ENCODE peak calls at places on chromosome 1, in ten cellular contexts. One of them, this sample, is unnamed.

GRCh38 chr1:67685558-67686271 is 714 bp downstream of the GADD45A start:
- DNase-seq in cardiac muscle cell: peak; percentile 47
- DNase-seq in HTR-8/SVneo: no peak
- DNase-seq in right lobe of liver: peak; percentile 72
- DNase-seq in epithelial cell of esophagus: peak; percentile 53
- DNase-seq in left lung: peak; percentile 68
- DNase-seq in A172: no peak
- DNase-seq in endothelial cell: peak; percentile 30
- DNase-seq in small intestine: peak; percentile 47
- DNase-seq in KG1: peak; percentile 10
- DNase-seq in this sample: no peak

GRCh38 chr1:212967767-212968166 is 17.4 kb downstream of the VASH2 start:
- DNase-seq in cardiac muscle cell: no peak
- DNase-seq in HTR-8/SVneo: peak; percentile 63
- DNase-seq in right lobe of liver: no peak
- DNase-seq in epithelial cell of esophagus: peak; percentile 66
- DNase-seq in left lung: no peak
- DNase-seq in A172: peak; percentile 69
- DNase-seq in endothelial cell: peak; percentile 35
- DNase-seq in small intestine: peak; percentile 29
- DNase-seq in KG1: no peak
- DNase-seq in this sample: peak; percentile 14

GRCh38 chr1:227942021-227942715 is 5.6 kb downstream of the WNT9A start:
- DNase-seq in cardiac muscle cell: peak; percentile 28
- DNase-seq in HTR-8/SVneo: no peak
- DNase-seq in right lobe of liver: peak; percentile 37
- DNase-seq in epithelial cell of esophagus: no peak
- DNase-seq in left lung: no peak
- DNase-seq in A172: no peak
- DNase-seq in endothelial cell: peak; percentile 13
- DNase-seq in small intestine: no peak
- DNase-seq in KG1: no peak
- DNase-seq in this sample: no peak

GRCh38 chr1:91948501-91949355 is 473 bp upstream of the BRDT start:
- DNase-seq in cardiac muscle cell: no peak
- DNase-seq in HTR-8/SVneo: no peak
- DNase-seq in right lobe of liver: no peak
- DNase-seq in epithelial cell of esophagus: no peak
- DNase-seq in left lung: no peak
- DNase-seq in A172: no peak
- DNase-seq in endothelial cell: no peak
- DNase-seq in small intestine: peak; percentile 41
- DNase-seq in KG1: no peak
- DNase-seq in this sample: no peak

GRCh38 chr1:44283524-44284173 is 70.4 kb downstream of the DMAP1 start:
- DNase-seq in cardiac muscle cell: no peak
- DNase-seq in HTR-8/SVneo: no peak
- DNase-seq in right lobe of liver: peak; percentile 64
- DNase-seq in epithelial cell of esophagus: no peak
- DNase-seq in left lung: no peak
- DNase-seq in A172: no peak
- DNase-seq in endothelial cell: no peak
- DNase-seq in small intestine: peak; percentile 59
- DNase-seq in KG1: no peak
- DNase-seq in this sample: no peak

GRCh38 chr1:66243548-66244130 is 290.3 kb upstream of the SGIP1 start:
- DNase-seq in cardiac muscle cell: no peak
- DNase-seq in HTR-8/SVneo: no peak
- DNase-seq in right lobe of liver: no peak
- DNase-seq in epithelial cell of esophagus: peak; percentile 31
- DNase-seq in left lung: no peak
- DNase-seq in A172: no peak
- DNase-seq in endothelial cell: no peak
- DNase-seq in small intestine: peak; percentile 58
- DNase-seq in KG1: no peak
- DNase-seq in this sample: no peak

GRCh38 chr1:79657916-79658662 is 651.6 kb upstream of the ADGRL4 start:
- DNase-seq in cardiac muscle cell: no peak
- DNase-seq in HTR-8/SVneo: no peak
- DNase-seq in right lobe of liver: no peak
- DNase-seq in epithelial cell of esophagus: no peak
- DNase-seq in left lung: no peak
- DNase-seq in A172: no peak
- DNase-seq in endothelial cell: no peak
- DNase-seq in small intestine: no peak
- DNase-seq in KG1: no peak
- DNase-seq in this sample: no peak

GRCh38 chr1:93253471-93253870 is 72.9 kb downstream of the CCDC18 start:
- DNase-seq in cardiac muscle cell: no peak
- DNase-seq in HTR-8/SVneo: no peak
- DNase-seq in right lobe of liver: no peak
- DNase-seq in epithelial cell of esophagus: no peak
- DNase-seq in left lung: no peak
- DNase-seq in A172: no peak
- DNase-seq in endothelial cell: no peak
- DNase-seq in small intestine: no peak
- DNase-seq in KG1: no peak
- DNase-seq in this sample: no peak

GRCh38 chr1:240619901-240620621 is 8.1 kb upstream of the GREM2 start:
- DNase-seq in cardiac muscle cell: no peak
- DNase-seq in HTR-8/SVneo: no peak
- DNase-seq in right lobe of liver: no peak
- DNase-seq in epithelial cell of esophagus: no peak
- DNase-seq in left lung: no peak
- DNase-seq in A172: no peak
- DNase-seq in endothelial cell: no peak
- DNase-seq in small intestine: no peak
- DNase-seq in KG1: no peak
- DNase-seq in this sample: no peak